ENCODE peak calls at places on chromosomes 7 and 10, in five cellular contexts. G is AG10803, R is Peyer's patch, Z is GM12864, D is ovary. W is an unnamed sample.

GRCh38 chr7:118183254-118183585 is 744 bp upstream of the LSM8 start:
- DNase-seq in R (no peak), G (no peak), D (no peak), Z (no peak), W (peak; percentile 24)

GRCh38 chr10:57898231-57898630 is 369.5 kb downstream of the IPMK start:
- DNase-seq in R (no peak), D (no peak), Z (no peak), G (no peak), W (no peak)

GRCh38 chr7:119377-120163 is 72.8 kb upstream of the FAM20C start:
- DNase-seq in Z (no peak), G (no peak), D (peak; percentile 17), R (peak; percentile 50), W (peak; percentile 70)

GRCh38 chr7:30556854-30557644 is 37.6 kb upstream of the GARS1 start:
- DNase-seq in D (no peak), G (peak; percentile 22), R (no peak), Z (no peak), W (peak; percentile 76)

GRCh38 chr7:42123716-42124115 is 113.3 kb downstream of the GLI3 start:
- DNase-seq in G (no peak), D (peak; percentile 27), Z (no peak), R (no peak), W (no peak)

GRCh38 chr10:129097776-129098175 is 369.3 kb upstream of the MGMT start:
- DNase-seq in G (no peak), Z (no peak), D (no peak), R (no peak), W (peak; percentile 20)

GRCh38 chr7:65832281-65832680 is 40.6 kb upstream of the VKORC1L1 start:
- DNase-seq in G (peak; percentile 18), R (no peak), Z (no peak), D (no peak), W (peak; percentile 68)

GRCh38 chr10:84140036-84140379 is 699 bp downstream of the GHITM start:
- DNase-seq in R (no peak), D (peak; percentile 19), G (peak; percentile 56), Z (no peak), W (peak; percentile 51)

GRCh38 chr10:66917104-66917503 is 8.7 kb upstream of the LRRTM3 start:
- DNase-seq in D (no peak), Z (no peak), R (no peak), G (no peak), W (no peak)

GRCh38 chr10:10528563-10528910 is 489.1 kb upstream of the CELF2 start:
- DNase-seq in G (no peak), R (no peak), Z (no peak), D (no peak), W (peak; percentile 66)

GRCh38 chr10:97590082-97590747 is 694 bp downstream of the C10orf62 start:
- DNase-seq in G (no peak), Z (no peak), D (no peak), R (no peak), W (no peak)

GRCh38 chr7:84524714-84525694 is 330.4 kb upstream of the SEMA3A start:
- DNase-seq in D (no peak), R (no peak), G (peak; percentile 96), Z (no peak), W (peak; percentile 86)

GRCh38 chr7:16846611-16847165 is 35.1 kb downstream of the AGR3 start:
- DNase-seq in Z (no peak), R (no peak), G (no peak), D (no peak), W (no peak)

GRCh38 chr7:36790280-36790679 is 66.0 kb upstream of the AOAH start:
- DNase-seq in Z (no peak), D (no peak), R (no peak), G (no peak), W (peak; percentile 12)

GRCh38 chr10:33165911-33166310 is 168.6 kb downstream of the NRP1 start:
- DNase-seq in Z (no peak), R (no peak), D (no peak), G (no peak), W (no peak)

GRCh38 chr10:15859865-15860691 is at the start of gene MINDY3:
- DNase-seq in D (peak; percentile 75), G (peak; percentile 79), Z (peak; percentile 74), R (peak; percentile 82), W (peak; percentile 74)

GRCh38 chr10:131320860-131321604 is 9.5 kb upstream of the TCERG1L start:
- DNase-seq in G (no peak), Z (no peak), D (no peak), R (no peak), W (no peak)

GRCh38 chr7:97116308-97116707 is 1.2 kb upstream of the SDHAF3 start:
- DNase-seq in Z (peak; percentile 39), G (no peak), D (no peak), R (no peak), W (no peak)

GRCh38 chr7:47501406-47501805 is 80.5 kb downstream of the TNS3 start:
- DNase-seq in R (no peak), G (peak; percentile 54), D (peak; percentile 68), Z (no peak), W (peak; percentile 98)

GRCh38 chr7:16989883-16990413 is 108.2 kb upstream of the AGR3 start:
- DNase-seq in G (peak; percentile 85), Z (no peak), D (peak; percentile 23), R (peak; percentile 47), W (peak; percentile 91)

GRCh38 chr10:98446121-98446655 is 547 bp downstream of the HPS1 start:
- DNase-seq in D (peak; percentile 46), R (no peak), G (peak; percentile 42), Z (no peak), W (peak; percentile 37)

GRCh38 chr7:118671149-118671548 is 446.6 kb downstream of the ANKRD7 start:
- DNase-seq in Z (no peak), D (no peak), G (no peak), R (no peak), W (no peak)

GRCh38 chr10:56547163-56547562 is 186.1 kb upstream of the ZWINT start:
- DNase-seq in G (no peak), D (no peak), R (no peak), Z (no peak), W (no peak)

GRCh38 chr10:42973870-42974692 is 102.8 kb upstream of the RET start:
- DNase-seq in G (no peak), R (peak; percentile 32), D (no peak), Z (no peak), W (no peak)

GRCh38 chr7:17376595-17376994 is 78.1 kb downstream of the AHR start:
- DNase-seq in G (no peak), R (no peak), D (no peak), Z (no peak), W (no peak)

GRCh38 chr10:92845926-92846325 is 2.4 kb upstream of the EXOC6 start:
- DNase-seq in Z (no peak), R (no peak), G (no peak), D (no peak), W (no peak)

GRCh38 chr10:13865758-13866491 is 279.2 kb downstream of the PRPF18 start:
- DNase-seq in R (no peak), Z (no peak), G (peak; percentile 62), D (no peak), W (peak; percentile 69)

GRCh38 chr10:114551310-114551972 is 106.6 kb downstream of the ABLIM1 start:
- DNase-seq in D (peak; percentile 63), R (peak; percentile 65), G (no peak), Z (no peak), W (peak; percentile 46)

DNA sequence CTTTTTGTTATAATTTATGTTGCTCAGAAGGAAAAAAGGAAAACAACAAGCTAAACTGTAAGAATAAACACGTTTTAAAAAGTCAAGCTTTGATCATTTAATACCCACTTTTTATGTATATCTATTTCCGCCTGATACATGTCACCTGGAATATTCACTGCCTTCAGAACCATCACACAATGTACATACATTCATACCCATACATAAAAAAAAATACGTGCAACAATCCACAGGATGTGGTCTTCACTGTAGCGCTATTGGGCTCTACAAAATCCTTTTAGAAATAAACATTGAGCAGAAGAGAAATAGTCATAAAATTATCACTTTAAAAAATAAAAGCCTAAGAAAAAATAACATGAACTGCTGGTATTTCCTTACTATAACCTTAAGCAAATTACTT is 1078.9 kb upstream of the LRRTM3 start:
- DNase-seq in R (no peak), G (no peak), Z (no peak), D (no peak), W (no peak)
- H3K4me3 ChIP-seq in R (no peak overlapping the region), G (no peak overlapping the region), Z (no peak overlapping the region), D (no peak overlapping the region), W (no peak overlapping the region)

GRCh38 chr10:49324711-49325110 is 25.7 kb downstream of the C10orf71 start:
- DNase-seq in R (no peak), Z (no peak), D (peak; percentile 2), G (no peak), W (peak; percentile 26)
- TF ChIP-seq CTCF in R (no peak), Z (no peak), D (no peak), G (no peak), W (peak; percentile 50)

GRCh38 chr7:80783177-80783687 is 135.6 kb downstream of the SEMA3C start:
- DNase-seq in Z (no peak), D (no peak), G (no peak), R (no peak), W (no peak)

GRCh38 chr7:80781146-80781545 is 137.7 kb downstream of the SEMA3C start:
- DNase-seq in G (peak; percentile 47), Z (no peak), D (no peak), R (no peak), W (no peak)

GRCh38 chr7:80783688-80784327 is 135.0 kb downstream of the SEMA3C start:
- DNase-seq in Z (no peak), G (peak; percentile 44), R (no peak), D (no peak), W (peak; percentile 64)

GRCh38 chr7:80781561-80781979 is 137.3 kb downstream of the SEMA3C start:
- DNase-seq in Z (no peak), D (peak; percentile 45), G (peak; percentile 88), R (no peak), W (peak; percentile 84)

GRCh38 chr7:80785961-80786360 is 132.9 kb downstream of the SEMA3C start:
- DNase-seq in G (peak; percentile 94), Z (no peak), R (no peak), D (no peak), W (peak; percentile 59)
- H3K4me3 ChIP-seq in G (no peak overlapping the region), Z (no peak overlapping the region), R (no peak overlapping the region), D (no peak overlapping the region), W (no peak overlapping the region)

GRCh38 chr10:32139223-32140073 is 83.2 kb upstream of the KIF5B start:
- DNase-seq in Z (no peak), D (peak; percentile 72), G (peak; percentile 91), R (peak; percentile 69), W (peak; percentile 97)
- TF ChIP-seq CTCF in Z (no peak), D (no peak), G (peak; percentile 36), R (no peak), W (no peak)

DNA sequence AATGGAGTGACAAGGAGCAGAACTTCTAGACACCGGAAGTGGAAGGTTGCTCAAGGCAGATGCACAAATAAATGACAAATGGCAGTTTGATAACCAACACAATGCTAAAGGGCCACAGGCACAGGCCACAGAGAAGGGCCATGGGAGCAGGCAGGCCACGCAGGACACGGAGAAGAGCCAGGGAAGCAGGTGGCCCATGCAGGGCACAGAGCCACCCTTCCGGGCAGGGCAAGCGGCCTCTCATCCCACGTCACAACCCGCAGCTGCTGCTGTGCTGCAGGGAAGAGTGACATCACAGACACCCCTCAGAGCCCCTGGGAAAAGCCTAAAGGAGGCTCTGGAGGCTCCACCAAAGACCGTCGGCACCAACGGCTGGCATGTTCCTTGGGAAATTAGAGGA is 328.5 kb downstream of the PTPRN2 start:
- DNase-seq in G (no peak), Z (no peak), D (no peak), R (peak; percentile 31), W (no peak)
- H3K4me3 ChIP-seq in G (no peak overlapping the region), Z (no peak overlapping the region), D (no peak overlapping the region), R (no peak overlapping the region), W (no peak overlapping the region)

W was measured in choroid plexus epithelial cell.